ENCODE peak calls at places on chromosome 6, in eight cellular contexts. O is psoas muscle, W is cardiac muscle cell, L is PC-9, Z is stomach, B is transverse colon, C is spleen, F is neural progenitor cell. Q is an unnamed sample. For H3K4me1 and H3K36me3, the result is how much of the 10 kb centered on the place peaks cover.

GRCh38 chr6:155212616-155213380 is 51.0 kb upstream of the CLDN20 start:
- DNase-seq in Z (no peak), B (no peak), F (no peak), W (no peak), L (peak), C (no peak), O (no peak), Q (no peak)

GRCh38 chr6:109623288-109623687 is 67.7 kb downstream of the AK9 start:
- DNase-seq in B (no peak), F (no peak), W (no peak), C (no peak), L (no peak), O (no peak), Z (no peak), Q (no peak)

GRCh38 chr6:43714311-43715055 is 26.9 kb upstream of the MRPS18A start:
- DNase-seq in C (no peak), L (no peak), Z (no peak), W (no peak), F (peak), O (peak), B (peak), Q (peak)

GRCh38 chr6:46452312-46452917 is 38.8 kb downstream of the RCAN2 start:
- DNase-seq in O (no peak), W (no peak), B (no peak), F (no peak), L (no peak), Z (no peak), C (no peak), Q (no peak)

GRCh38 chr6:75893058-75893775 is 144.2 kb downstream of the MYO6 start:
- DNase-seq in C (no peak), Z (no peak), F (peak), L (no peak), B (no peak), W (peak), O (no peak), Q (no peak)

GRCh38 chr6:161373905-161374451 is 100.1 kb upstream of the AGPAT4 start:
- DNase-seq in O (peak), C (peak), F (peak), L (peak), W (peak), Z (peak), B (peak), Q (peak)

GRCh38 chr6:147088861-147089260 is 115.4 kb upstream of the STXBP5 start:
- DNase-seq in L (no peak), B (no peak), O (no peak), W (no peak), F (no peak), Z (no peak), C (no peak), Q (no peak)

GRCh38 chr6:105757512-105758200 is 328.5 kb upstream of the PRDM1 start:
- DNase-seq in W (no peak), O (no peak), Z (no peak), L (no peak), F (no peak), C (no peak), B (peak), Q (no peak)

GRCh38 chr6:154995241-154996162 is at the start of gene TIAM2:
- DNase-seq in O (peak), L (peak), C (no peak), Z (no peak), B (no peak), W (peak), F (peak), Q (peak)

GRCh38 chr6:79630883-79631799 is at the start of gene SH3BGRL2:
- DNase-seq in O (peak), Z (peak), F (peak), C (peak), W (peak), B (peak), L (peak), Q (peak)

GRCh38 chr6:161061576-161061975 is 70.0 kb downstream of the MAP3K4 start:
- DNase-seq in W (no peak), O (no peak), C (no peak), Z (no peak), L (no peak), B (no peak), F (no peak), Q (no peak)

GRCh38 chr6:6395581-6396197 is 75.2 kb upstream of the F13A1 start:
- DNase-seq in W (peak), O (no peak), B (no peak), L (no peak), Z (no peak), C (no peak), F (no peak), Q (no peak)

GRCh38 chr6:145427232-145427631 is 308.1 kb downstream of the EPM2A start:
- DNase-seq in B (no peak), O (no peak), W (no peak), Z (no peak), C (no peak), L (no peak), F (no peak), Q (no peak)

GRCh38 chr6:29943053-29943966 is 978 bp downstream of the HLA-A start:
- DNase-seq in B (peak), L (no peak), O (no peak), Z (no peak), F (no peak), W (no peak), C (peak), Q (no peak)

GRCh38 chr6:112877134-112878100 is 530.3 kb downstream of the RFPL4B start:
- DNase-seq in B (no peak), Z (no peak), W (no peak), C (no peak), L (no peak), F (peak), O (no peak), Q (no peak)

GRCh38 chr6:142845624-142846458 is 99.1 kb downstream of the HIVEP2 start:
- DNase-seq in B (peak), Z (peak), L (peak), O (peak), W (peak), C (peak), F (peak), Q (peak)

GRCh38 chr6:5814116-5814515 is 192.6 kb downstream of the NRN1 start:
- DNase-seq in Z (no peak), C (no peak), B (no peak), L (no peak), W (no peak), F (no peak), O (no peak), Q (no peak)

GRCh38 chr6:47714802-47715201 is 16.4 kb downstream of the ADGRF4 start:
- DNase-seq in L (no peak), B (no peak), O (no peak), C (no peak), F (no peak), W (no peak), Z (no peak), Q (no peak)

GRCh38 chr6:143784316-143784715 is 58.8 kb upstream of the LTV1 start:
- DNase-seq in W (no peak), B (no peak), C (no peak), Z (no peak), F (no peak), O (no peak), L (no peak), Q (no peak)

GRCh38 chr6:32854376-32855178 is 585 bp downstream of the PSMB9 start:
- DNase-seq in W (no peak), B (peak), O (no peak), C (peak), F (no peak), L (no peak), Z (peak), Q (peak)

GRCh38 chr6:21998539-21998938 is 298.3 kb downstream of the PRL start:
- DNase-seq in F (no peak), Z (no peak), B (no peak), C (no peak), L (no peak), W (no peak), O (no peak), Q (no peak)

GRCh38 chr6:148509789-148510581 is 167.3 kb downstream of the SASH1 start:
- DNase-seq in O (peak), Z (no peak), L (no peak), B (peak), W (no peak), C (no peak), F (no peak), Q (no peak)

GRCh38 chr6:114075300-114075699 is 104.4 kb upstream of the HDAC2 start:
- DNase-seq in W (no peak), B (no peak), Z (no peak), C (no peak), L (no peak), O (no peak), F (no peak), Q (no peak)

DNA sequence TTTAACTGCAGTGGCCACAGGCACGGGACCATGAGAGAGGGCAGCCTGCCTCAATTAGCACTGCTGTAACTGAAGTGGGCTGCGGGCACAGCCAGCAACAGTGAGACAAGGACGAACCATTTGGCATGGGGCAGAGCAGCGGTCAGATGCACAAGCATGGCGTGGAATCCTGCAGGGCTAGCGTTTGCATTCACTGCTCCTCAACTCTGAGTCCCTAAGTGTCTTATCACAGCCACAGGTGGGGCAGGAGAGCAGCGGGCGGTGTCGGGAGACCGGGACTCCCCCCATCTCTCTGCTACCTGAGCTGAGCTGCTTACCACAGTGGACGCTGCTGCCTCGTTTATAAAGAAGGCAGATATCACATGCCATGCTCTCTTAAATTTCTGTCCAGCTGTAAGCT is 31.3 kb upstream of the PDE10A start:
- DNase-seq in F (no peak), L (no peak), W (no peak), Z (no peak), B (no peak), C (no peak), O (no peak), Q (no peak)
- H3K4me1 ChIP-seq in F (under half), L (under half), W (under half), Z (under half), B (under half), C (under half), O (under half), Q (under half)

GRCh38 chr6:18248698-18249097 is 15.6 kb downstream of the DEK start:
- DNase-seq in C (no peak), L (no peak), B (no peak), Z (no peak), F (no peak), W (no peak), O (no peak), Q (no peak)

GRCh38 chr6:18254793-18255192 is 9.5 kb downstream of the DEK start:
- DNase-seq in F (no peak), L (no peak), Z (no peak), C (no peak), O (no peak), B (no peak), W (no peak), Q (no peak)

DNA sequence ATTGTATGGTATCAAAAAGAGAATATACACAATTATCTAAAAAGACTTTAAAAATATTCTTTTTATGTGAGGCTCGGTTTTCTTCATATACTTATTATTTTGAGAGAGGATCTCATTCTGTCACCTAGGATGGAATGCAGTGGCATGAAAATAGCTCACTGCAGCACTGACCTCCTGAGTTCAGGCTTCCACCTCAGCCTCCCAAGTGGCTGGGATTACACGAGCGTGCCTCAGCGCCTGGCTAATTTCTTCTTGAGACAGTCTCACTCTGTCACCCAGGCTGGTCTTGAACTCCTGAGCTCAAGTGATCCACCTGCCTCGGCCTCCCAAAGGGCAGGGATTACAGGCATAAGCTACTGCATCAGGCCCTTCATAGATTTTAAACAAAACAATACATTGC is 10.7 kb downstream of the DEK start:
- DNase-seq in Z (no peak), B (no peak), W (no peak), L (no peak), O (no peak), F (no peak), C (no peak), Q (no peak)
- H3K36me3 ChIP-seq in Z (under half), B (under half), W (under half), L (half or more), O (half or more), F (half or more), C (half or more), Q (under half)

DNA sequence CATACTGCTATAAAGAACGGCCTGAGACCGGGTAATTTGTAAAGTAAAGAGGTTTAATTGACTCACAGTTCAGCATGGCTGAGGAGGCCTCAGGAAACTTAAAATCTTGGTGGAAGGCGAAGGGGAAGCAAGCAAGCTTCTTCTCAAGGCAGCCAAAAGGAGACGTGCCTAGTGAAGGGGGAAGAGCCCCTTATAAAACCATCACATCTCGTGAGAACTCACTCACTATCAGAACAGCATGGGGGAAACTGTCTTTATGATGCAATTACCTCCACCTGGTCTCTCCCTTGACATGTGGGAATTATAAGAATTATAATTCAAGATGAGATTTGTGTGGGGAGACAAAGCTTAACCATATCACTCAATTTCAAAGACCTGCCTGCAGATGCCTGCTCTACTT is 447.0 kb downstream of the EYS start:
- DNase-seq in B (no peak), C (no peak), Z (no peak), W (no peak), O (no peak), L (no peak), F (no peak), Q (no peak)
- H3K27ac ChIP-seq in B (no peak), C (no peak), Z (no peak), W (no peak), O (no peak), L (no peak), F (no peak), Q (no peak)

GRCh38 chr6:156948240-156948639 is 171.1 kb downstream of the ARID1B start:
- DNase-seq in O (no peak), B (no peak), C (no peak), Z (no peak), F (no peak), W (no peak), L (no peak), Q (no peak)
- H3K4me1 ChIP-seq in O (half or more), B (under half), C (half or more), Z (under half), F (under half), W (under half), L (under half), Q (under half)

DNA sequence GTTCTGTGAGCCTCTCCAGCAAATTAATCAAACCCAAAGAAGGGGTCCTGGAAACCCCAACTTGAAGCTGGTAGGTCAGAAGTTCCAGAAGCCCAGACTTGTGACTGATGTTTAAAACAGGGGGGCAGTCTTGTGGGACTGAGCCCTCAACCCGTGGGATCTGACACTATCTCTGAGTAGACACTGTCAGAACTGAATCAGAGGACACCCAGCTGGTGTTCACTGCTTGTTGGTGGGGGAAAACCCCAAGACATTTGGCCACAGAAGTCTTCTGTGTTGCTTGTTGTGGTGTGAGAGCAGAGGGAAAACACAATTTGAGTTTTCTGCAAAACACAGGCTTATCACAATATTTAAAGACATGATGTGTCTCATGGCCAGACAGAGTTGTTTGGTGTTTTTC is 29.9 kb downstream of the KIF13A start:
- DNase-seq in W (no peak), L (no peak), O (no peak), F (no peak), Z (no peak), C (no peak), B (no peak), Q (no peak)
- H3K36me3 ChIP-seq in W (under half), L (under half), O (under half), F (under half), Z (under half), C (under half), B (under half), Q (under half)

GRCh38 chr6:90249044-90249443 is 47.6 kb downstream of the BACH2 start:
- DNase-seq in W (no peak), L (no peak), B (no peak), C (no peak), Z (no peak), O (no peak), F (no peak), Q (no peak)
- H3K27ac ChIP-seq in W (no peak), L (no peak), B (no peak), C (no peak), Z (no peak), O (no peak), F (no peak), Q (no peak)

DNA sequence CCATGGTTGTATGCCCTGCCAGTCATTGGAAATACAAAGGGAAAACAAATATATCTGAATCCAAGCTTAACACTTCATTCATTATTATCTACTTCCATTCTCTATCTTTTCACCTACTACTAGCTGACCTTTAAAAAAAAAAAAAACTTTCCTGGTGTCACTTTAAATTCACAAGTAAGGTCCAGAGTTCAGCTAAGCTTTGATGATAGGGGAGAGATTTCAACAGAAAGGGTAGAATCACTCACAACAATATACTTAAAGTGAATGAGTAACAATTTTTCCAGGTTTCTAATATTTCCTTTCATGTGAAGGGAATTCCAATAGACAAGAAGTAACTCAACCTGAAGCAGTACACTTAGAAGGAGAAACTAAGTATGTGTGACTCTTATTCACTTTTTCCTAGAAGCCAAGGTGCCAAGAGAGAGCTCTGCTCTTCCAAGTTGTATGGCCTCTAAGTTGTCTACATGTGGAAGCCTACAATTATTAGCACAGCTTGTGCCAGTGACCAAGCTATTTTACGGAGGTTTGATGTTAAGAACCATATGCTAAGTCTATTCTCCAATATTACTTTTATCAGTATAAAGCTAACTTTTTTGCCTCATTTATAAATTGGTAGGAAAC is 371.7 kb downstream of the TENT5A start:
- DNase-seq in W (no peak), O (no peak), C (no peak), F (no peak), Z (no peak), L (no peak), B (no peak), Q (no peak)
- H3K4me1 ChIP-seq in W (under half), O (under half), C (under half), F (under half), Z (under half), L (under half), B (under half), Q (under half)

Q was measured in adrenal gland.